ENCODE peak calls at places on chromosomes 3 and 15, in five cellular contexts. One of them, this sample, is unnamed.
A peak's percentile ranks its signal among the peaks of the same experiment; 100 is the strongest.

GRCh38 chr3:106707347-106707746 is 669.9 kb upstream of the CCDC54 start:
- DNase-seq in RCC 7860: no peak
- DNase-seq in stimulated activated CD4-positive, alpha-beta T cell treated with anti-CD3 and anti-CD28 coated beads, Interleukin-1b, Interleukin-23, amount 100 ng/mL, for 4 hours: no peak
- DNase-seq in EH: no peak
- DNase-seq in type B pancreatic cell: no peak
- DNase-seq in this sample: no peak

GRCh38 chr3:46114324-46114988 is 87.2 kb upstream of the XCR1 start:
- DNase-seq in RCC 7860: peak; percentile 29
- DNase-seq in stimulated activated CD4-positive, alpha-beta T cell treated with anti-CD3 and anti-CD28 coated beads, Interleukin-1b, Interleukin-23, amount 100 ng/mL, for 4 hours: no peak
- DNase-seq in EH: peak; percentile 92
- DNase-seq in type B pancreatic cell: no peak
- DNase-seq in this sample: no peak

GRCh38 chr15:74622758-74623157 is 7.1 kb downstream of the CLK3 start:
- DNase-seq in RCC 7860: no peak
- DNase-seq in stimulated activated CD4-positive, alpha-beta T cell treated with anti-CD3 and anti-CD28 coated beads, Interleukin-1b, Interleukin-23, amount 100 ng/mL, for 4 hours: no peak
- DNase-seq in EH: no peak
- DNase-seq in type B pancreatic cell: no peak
- DNase-seq in this sample: peak; percentile 16

GRCh38 chr3:31610700-31611275 is 78.1 kb downstream of the STT3B start:
- DNase-seq in RCC 7860: no peak
- DNase-seq in stimulated activated CD4-positive, alpha-beta T cell treated with anti-CD3 and anti-CD28 coated beads, Interleukin-1b, Interleukin-23, amount 100 ng/mL, for 4 hours: no peak
- DNase-seq in EH: peak; percentile 59
- DNase-seq in type B pancreatic cell: no peak
- DNase-seq in this sample: no peak

GRCh38 chr3:10788451-10788850 is 27.6 kb upstream of the SLC6A11 start:
- DNase-seq in RCC 7860: no peak
- DNase-seq in stimulated activated CD4-positive, alpha-beta T cell treated with anti-CD3 and anti-CD28 coated beads, Interleukin-1b, Interleukin-23, amount 100 ng/mL, for 4 hours: no peak
- DNase-seq in EH: no peak
- DNase-seq in type B pancreatic cell: no peak
- DNase-seq in this sample: no peak

GRCh38 chr15:85289677-85290365 is 90.6 kb upstream of the AKAP13 start:
- DNase-seq in RCC 7860: peak; percentile 41
- DNase-seq in stimulated activated CD4-positive, alpha-beta T cell treated with anti-CD3 and anti-CD28 coated beads, Interleukin-1b, Interleukin-23, amount 100 ng/mL, for 4 hours: no peak
- DNase-seq in EH: peak; percentile 60
- DNase-seq in type B pancreatic cell: no peak
- DNase-seq in this sample: no peak

GRCh38 chr3:169772951-169773816 is at the start of gene MYNN:
- DNase-seq in RCC 7860: peak; percentile 75
- DNase-seq in stimulated activated CD4-positive, alpha-beta T cell treated with anti-CD3 and anti-CD28 coated beads, Interleukin-1b, Interleukin-23, amount 100 ng/mL, for 4 hours: peak; percentile 87
- DNase-seq in EH: peak; percentile 90
- DNase-seq in type B pancreatic cell: peak; percentile 89
- DNase-seq in this sample: peak; percentile 98

GRCh38 chr15:90362936-90363212 is 10.8 kb downstream of the ZNF774 start:
- DNase-seq in RCC 7860: peak; percentile 45
- DNase-seq in stimulated activated CD4-positive, alpha-beta T cell treated with anti-CD3 and anti-CD28 coated beads, Interleukin-1b, Interleukin-23, amount 100 ng/mL, for 4 hours: no peak
- DNase-seq in EH: peak; percentile 90
- DNase-seq in type B pancreatic cell: no peak
- DNase-seq in this sample: no peak

GRCh38 chr3:39127296-39127906 is 19.9 kb downstream of the TTC21A start:
- DNase-seq in RCC 7860: no peak
- DNase-seq in stimulated activated CD4-positive, alpha-beta T cell treated with anti-CD3 and anti-CD28 coated beads, Interleukin-1b, Interleukin-23, amount 100 ng/mL, for 4 hours: no peak
- DNase-seq in EH: no peak
- DNase-seq in type B pancreatic cell: no peak
- DNase-seq in this sample: peak; percentile 26

GRCh38 chr3:69161587-69162196 is 39.3 kb upstream of the LMOD3 start:
- DNase-seq in RCC 7860: peak; percentile 43
- DNase-seq in stimulated activated CD4-positive, alpha-beta T cell treated with anti-CD3 and anti-CD28 coated beads, Interleukin-1b, Interleukin-23, amount 100 ng/mL, for 4 hours: no peak
- DNase-seq in EH: peak; percentile 63
- DNase-seq in type B pancreatic cell: no peak
- DNase-seq in this sample: no peak

GRCh38 chr3:43770426-43771103 is 79.8 kb downstream of the ABHD5 start:
- DNase-seq in RCC 7860: peak; percentile 75
- DNase-seq in stimulated activated CD4-positive, alpha-beta T cell treated with anti-CD3 and anti-CD28 coated beads, Interleukin-1b, Interleukin-23, amount 100 ng/mL, for 4 hours: peak; percentile 3
- DNase-seq in EH: peak; percentile 65
- DNase-seq in type B pancreatic cell: no peak
- DNase-seq in this sample: peak; percentile 76

GRCh38 chr3:65831733-65832425 is 206.8 kb downstream of the MAGI1 start:
- DNase-seq in RCC 7860: peak; percentile 41
- DNase-seq in stimulated activated CD4-positive, alpha-beta T cell treated with anti-CD3 and anti-CD28 coated beads, Interleukin-1b, Interleukin-23, amount 100 ng/mL, for 4 hours: no peak
- DNase-seq in EH: peak; percentile 88
- DNase-seq in type B pancreatic cell: no peak
- DNase-seq in this sample: no peak

GRCh38 chr3:189766416-189766815 is 135.2 kb downstream of the TP63 start:
- DNase-seq in RCC 7860: no peak
- DNase-seq in stimulated activated CD4-positive, alpha-beta T cell treated with anti-CD3 and anti-CD28 coated beads, Interleukin-1b, Interleukin-23, amount 100 ng/mL, for 4 hours: no peak
- DNase-seq in EH: peak; percentile 13
- DNase-seq in type B pancreatic cell: no peak
- DNase-seq in this sample: no peak